ENCODE peak calls at places on chromosome 13, in four cellular contexts. S is coronary artery; X is psoas muscle; N is CD8-positive, alpha-beta T cell. D is an unnamed sample.
A peak's percentile ranks its signal among the peaks of the same experiment; 100 is the strongest.

GRCh38 chr13:38202730-38203129 is 146.9 kb upstream of the UFM1 start:
- DNase-seq in S (no peak), X (no peak), N (no peak), D (no peak)

GRCh38 chr13:40309881-40310280 is 356.6 kb downstream of the FOXO1 start:
- DNase-seq in S (no peak), X (no peak), N (no peak), D (no peak)

GRCh38 chr13:34465423-34465922 is 476.6 kb upstream of the NBEA start:
- DNase-seq in S (no peak), X (no peak), N (no peak), D (no peak)

GRCh38 chr13:103931885-103932284 is 865.7 kb upstream of the SLC10A2 start:
- DNase-seq in S (no peak), X (no peak), N (no peak), D (no peak)

GRCh38 chr13:35953537-35954206 is 177.5 kb downstream of the DCLK1 start:
- DNase-seq in S (peak; percentile 82), X (peak; percentile 76), N (no peak), D (peak; percentile 89)

GRCh38 chr13:97873398-97873797 is 80.1 kb upstream of the IPO5 start:
- DNase-seq in S (no peak), X (no peak), N (no peak), D (no peak)

GRCh38 chr13:52848455-52849190 is at the start of gene PCDH8:
- DNase-seq in S (no peak), X (no peak), N (no peak), D (no peak)

GRCh38 chr13:114001331-114002008 is 27.6 kb upstream of the C13orf46 start:
- DNase-seq in S (no peak), X (peak; percentile 17), N (no peak), D (no peak)

GRCh38 chr13:106318941-106319411 is 216.5 kb downstream of the EFNB2 start:
- DNase-seq in S (no peak), X (no peak), N (no peak), D (peak; percentile 98)

GRCh38 chr13:103539721-103540120 is 473.5 kb upstream of the SLC10A2 start:
- DNase-seq in S (no peak), X (no peak), N (no peak), D (no peak)

GRCh38 chr13:33611016-33611805 is 206.7 kb upstream of the RFC3 start:
- DNase-seq in S (peak; percentile 77), X (peak; percentile 67), N (no peak), D (peak; percentile 53)

GRCh38 chr13:53150568-53150967 is 122.0 kb downstream of the OLFM4 start:
- DNase-seq in S (no peak), X (no peak), N (no peak), D (no peak)

GRCh38 chr13:51999525-51999924 is 11.7 kb downstream of the ATP7B start:
- DNase-seq in S (no peak), X (peak; percentile 44), N (no peak), D (no peak)

GRCh38 chr13:31588331-31588730 is 151.0 kb upstream of the RXFP2 start:
- DNase-seq in S (no peak), X (no peak), N (no peak), D (no peak)

GRCh38 chr13:110114351-110114750 is 192.6 kb downstream of the COL4A1 start:
- DNase-seq in S (no peak), X (no peak), N (no peak), D (no peak)

GRCh38 chr13:43546260-43546659 is 240.5 kb downstream of the ENOX1 start:
- DNase-seq in S (no peak), X (no peak), N (no peak), D (no peak)

GRCh38 chr13:34863360-34864135 is 78.5 kb upstream of the NBEA start:
- DNase-seq in S (no peak), X (no peak), N (no peak), D (peak; percentile 82)

GRCh38 chr13:45242070-45242469 is 41.2 kb upstream of the KCTD4 start:
- DNase-seq in S (no peak), X (no peak), N (no peak), D (no peak)

GRCh38 chr13:49625392-49626137 is 2.7 kb upstream of the ARL11 start:
- DNase-seq in S (no peak), X (peak; percentile 53), N (no peak), D (peak; percentile 21)

DNA sequence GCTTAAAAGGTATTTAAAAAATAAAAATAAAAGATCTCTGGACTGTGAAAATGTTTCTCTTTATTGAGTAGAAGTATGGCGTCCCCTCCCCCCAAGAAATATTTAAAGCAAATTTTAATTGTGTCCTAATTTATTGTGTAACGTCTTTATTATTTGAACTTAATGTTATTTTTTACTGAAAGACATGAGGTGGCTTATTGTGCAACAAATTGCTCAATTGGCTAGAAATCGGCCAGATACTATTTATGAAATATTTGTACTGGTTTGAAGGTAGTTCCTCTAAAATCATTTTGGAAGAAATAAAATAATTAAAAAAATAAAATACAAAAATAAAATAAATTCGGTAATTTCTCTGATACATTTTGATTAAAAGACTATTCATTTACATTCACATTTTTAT is 162.4 kb downstream of the DACH1 start:
- DNase-seq in S (no peak), X (no peak), N (no peak), D (no peak)
- H3K27ac ChIP-seq in S (no peak overlapping the region), X (no peak overlapping the region), N (no peak overlapping the region), D (no peak overlapping the region)

DNA sequence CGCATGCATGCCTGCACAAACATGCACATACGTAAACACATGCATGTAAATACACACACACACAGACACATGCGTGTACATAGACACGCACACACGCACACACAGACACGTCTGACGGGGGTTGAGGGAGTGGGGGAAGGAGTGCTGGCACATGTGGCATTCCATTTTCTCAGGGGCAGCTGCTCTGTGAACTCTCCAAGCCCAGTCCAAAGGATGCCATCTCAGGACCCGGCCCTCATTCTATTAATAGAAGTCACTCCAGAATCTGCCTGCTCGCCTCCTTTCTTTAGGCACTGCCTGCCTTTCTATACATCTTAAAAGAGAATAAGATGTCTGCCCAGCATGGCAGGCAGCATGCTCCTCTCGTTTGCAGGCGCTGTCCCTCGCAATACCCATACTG is 5.3 kb downstream of the ARHGEF7 start:
- DNase-seq in S (no peak), X (no peak), N (no peak), D (no peak)
- TF ChIP-seq CTCF in S (no peak), X (no peak), N (no peak), D (no peak)

DNA sequence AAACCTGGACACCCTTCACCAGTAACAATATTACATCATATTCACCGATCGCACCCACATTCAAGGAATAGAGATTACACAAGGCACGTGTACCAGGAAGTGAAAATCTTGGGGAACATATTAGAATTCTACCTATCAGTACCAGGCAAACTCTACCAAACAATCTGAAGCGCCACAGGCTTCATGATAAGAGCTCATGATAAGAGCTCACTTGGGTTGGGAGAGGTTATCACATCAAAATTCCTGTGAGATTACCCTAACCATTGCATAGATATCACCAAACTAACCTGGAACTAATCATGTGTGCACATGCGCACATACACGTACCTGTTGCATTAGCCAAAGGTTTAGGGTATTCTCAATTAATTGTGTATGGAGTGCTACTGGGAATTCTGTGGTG is 1861.3 kb downstream of the PCDH9 start:
- DNase-seq in S (no peak), X (no peak), N (no peak), D (no peak)
- H3K27ac ChIP-seq in S (no peak overlapping the region), X (no peak overlapping the region), N (no peak overlapping the region), D (no peak overlapping the region)

GRCh38 chr13:77478645-77478997 is 56.9 kb upstream of the SCEL start:
- DNase-seq in S (no peak), X (no peak), N (no peak), D (no peak)
- TF ChIP-seq CTCF in S (peak; percentile 30), X (no peak), N (peak; percentile 8), D (no peak)